ENCODE peak calls at places on chromosome 1, in ten cellular contexts. K, D, Q, P, A, E, G, B, U and S are unnamed samples.

GRCh38 chr1:47703981-47704596 is 266.2 kb downstream of the FOXD2 start:
- DNase-seq in K (peak; percentile 20), D (no peak), Q (no peak), P (no peak), A (peak; percentile 30), E (no peak), G (no peak), B (no peak), U (no peak), S (no peak)

GRCh38 chr1:34500451-34500850 is 254.4 kb upstream of the GJB5 start:
- DNase-seq in K (peak; percentile 24), D (no peak), Q (no peak), P (no peak), A (peak; percentile 1), E (peak; percentile 69), G (no peak), B (no peak), U (peak; percentile 29), S (no peak)

GRCh38 chr1:67294836-67295622 is 12.6 kb upstream of the IL12RB2 start:
- DNase-seq in K (no peak), D (no peak), Q (no peak), P (no peak), A (no peak), E (no peak), G (no peak), B (no peak), U (no peak), S (no peak)

GRCh38 chr1:119228318-119228717 is 87.9 kb upstream of the WARS2 start:
- DNase-seq in K (no peak), D (no peak), Q (no peak), P (no peak), A (no peak), E (no peak), G (no peak), B (no peak), U (no peak), S (no peak)

GRCh38 chr1:226569879-226570547 is 21.4 kb downstream of the STUM start:
- DNase-seq in K (peak; percentile 22), D (no peak), Q (no peak), P (no peak), A (no peak), E (no peak), G (no peak), B (no peak), U (peak; percentile 86), S (peak; percentile 78)

GRCh38 chr1:25716320-25716719 is 83.7 kb upstream of the SELENON start:
- DNase-seq in K (no peak), D (no peak), Q (no peak), P (no peak), A (no peak), E (no peak), G (no peak), B (no peak), U (no peak), S (no peak)

GRCh38 chr1:177119311-177119710 is 45.2 kb downstream of the ASTN1 start:
- DNase-seq in K (no peak), D (no peak), Q (no peak), P (no peak), A (no peak), E (no peak), G (no peak), B (no peak), U (no peak), S (no peak)

GRCh38 chr1:47208374-47208850 is 18.6 kb upstream of the PDZK1IP1 start:
- DNase-seq in K (no peak), D (no peak), Q (no peak), P (peak; percentile 58), A (no peak), E (no peak), G (peak; percentile 10), B (no peak), U (no peak), S (no peak)

GRCh38 chr1:69038379-69038778 is 529.3 kb upstream of the LRRC7 start:
- DNase-seq in K (no peak), D (no peak), Q (no peak), P (no peak), A (no peak), E (no peak), G (no peak), B (no peak), U (no peak), S (no peak)

GRCh38 chr1:119933397-119933796 is 37.1 kb upstream of the ADAM30 start:
- DNase-seq in K (no peak), D (no peak), Q (no peak), P (no peak), A (no peak), E (no peak), G (no peak), B (no peak), U (no peak), S (no peak)

GRCh38 chr1:198560093-198560638 is 19.7 kb upstream of the ATP6V1G3 start:
- DNase-seq in K (no peak), D (no peak), Q (no peak), P (no peak), A (peak; percentile 70), E (no peak), G (no peak), B (no peak), U (no peak), S (no peak)

GRCh38 chr1:205014772-205015171 is 28.2 kb upstream of the CNTN2 start:
- DNase-seq in K (no peak), D (no peak), Q (no peak), P (no peak), A (no peak), E (no peak), G (no peak), B (no peak), U (no peak), S (no peak)

GRCh38 chr1:201191723-201192477 is 1.3 kb downstream of the IGFN1 start:
- DNase-seq in K (peak; percentile 99), D (peak; percentile 50), Q (no peak), P (no peak), A (peak; percentile 51), E (peak; percentile 62), G (no peak), B (no peak), U (no peak), S (no peak)

GRCh38 chr1:85146972-85147359 is 53.9 kb downstream of the SYDE2 start:
- DNase-seq in K (no peak), D (no peak), Q (no peak), P (no peak), A (peak; percentile 7), E (no peak), G (no peak), B (no peak), U (no peak), S (no peak)